ENCODE peak calls at places on chromosomes 1 and 21, in four cellular contexts. E, O, R and M are unnamed samples. For H3K4me1 and H3K9me1, the result is how much of the 10 kb centered on the place peaks cover.

GRCh38 chr1:233901495-233901894 is 3.0 kb upstream of the SLC35F3 start:
- DNase-seq in E (no peak), O (no peak), R (no peak), M (no peak)

GRCh38 chr1:143735764-143736461 is 235.9 kb downstream of the FAM72C start:
- DNase-seq in E (no peak), O (peak), R (no peak), M (no peak)

GRCh38 chr1:206792939-206793607 is 20.8 kb upstream of the IL10 start:
- DNase-seq in E (peak), O (no peak), R (no peak), M (no peak)

GRCh38 chr1:160373696-160374095 is 6.8 kb downstream of the NHLH1 start:
- DNase-seq in E (peak), O (no peak), R (no peak), M (no peak)

GRCh38 chr1:35930593-35931423 is at the start of gene AGO3:
- DNase-seq in E (peak), O (peak), R (peak), M (peak)

GRCh38 chr1:41939194-41939593 is 20.5 kb upstream of the HIVEP3 start:
- DNase-seq in E (no peak), O (no peak), R (no peak), M (no peak)

GRCh38 chr1:21297975-21298374 is 7.7 kb upstream of the ECE1 start:
- DNase-seq in E (no peak), O (no peak), R (no peak), M (no peak)

GRCh38 chr1:59714219-59714618 is 100.5 kb upstream of the HOOK1 start:
- DNase-seq in E (no peak), O (no peak), R (no peak), M (no peak)

GRCh38 chr1:224447251-224447650 is 12.7 kb upstream of the WDR26 start:
- DNase-seq in E (peak), O (peak), R (no peak), M (no peak)

GRCh38 chr1:198258491-198258890 is 101.7 kb downstream of the NEK7 start:
- DNase-seq in E (peak), O (no peak), R (no peak), M (no peak)

GRCh38 chr21:44829507-44830092 is 11.7 kb upstream of the SUMO3 start:
- DNase-seq in E (no peak), O (no peak), R (no peak), M (no peak)

GRCh38 chr1:198364471-198364870 is 176.0 kb downstream of the ATP6V1G3 start:
- DNase-seq in E (peak), O (no peak), R (no peak), M (no peak)

GRCh38 chr1:36365310-36365895 is 20.3 kb downstream of the STK40 start:
- DNase-seq in E (peak), O (no peak), R (no peak), M (no peak)

GRCh38 chr1:211577277-211577825 is 1.6 kb downstream of the SLC30A1 start:
- DNase-seq in E (peak), O (no peak), R (no peak), M (no peak)

GRCh38 chr1:23217421-23218115 is at the start of gene HTR1D:
- DNase-seq in E (no peak), O (no peak), R (no peak), M (no peak)

GRCh38 chr1:53133261-53134041 is 9.0 kb downstream of the SLC1A7 start:
- DNase-seq in E (no peak), O (no peak), R (no peak), M (no peak)

GRCh38 chr1:97849350-97850339 is 71.2 kb downstream of the DPYD start:
- DNase-seq in E (peak), O (peak), R (no peak), M (peak)

GRCh38 chr1:11072216-11072917 is 12.5 kb upstream of the SRM start:
- DNase-seq in E (no peak), O (no peak), R (no peak), M (no peak)

GRCh38 chr21:29985866-29986265 is 46.1 kb upstream of the GRIK1 start:
- DNase-seq in E (no peak), O (no peak), R (no peak), M (no peak)

GRCh38 chr1:112396668-112397025 is 633 bp downstream of the CTTNBP2NL start:
- DNase-seq in E (peak), O (peak), R (no peak), M (no peak)

GRCh38 chr1:226940806-226941067 is 643 bp downstream of the COQ8A start:
- DNase-seq in E (no peak), O (no peak), R (no peak), M (no peak)
- H3K4me1 ChIP-seq in E (under half), O (under half), R (half or more), M (under half)

DNA sequence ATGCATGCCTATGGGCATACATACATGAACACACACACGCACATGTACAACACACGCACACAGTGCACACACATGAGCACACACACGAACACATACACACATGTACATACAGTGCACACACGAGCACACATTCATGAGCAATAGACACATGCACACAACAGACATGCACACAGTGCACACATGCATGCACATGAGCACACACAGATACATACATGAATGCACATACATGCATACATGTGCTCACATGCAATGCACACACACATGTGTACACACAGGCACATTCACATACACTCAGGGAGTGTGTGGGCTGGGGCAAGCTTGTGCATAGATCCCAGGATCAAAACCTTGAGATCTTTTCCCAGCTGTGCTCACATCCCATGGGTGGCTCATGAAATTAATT is 18.9 kb downstream of the CRYAA start:
- DNase-seq in E (no peak), O (no peak), R (no peak), M (no peak)
- H3K9me1 ChIP-seq in E (under half), O (under half), R (under half), M (under half)

DNA sequence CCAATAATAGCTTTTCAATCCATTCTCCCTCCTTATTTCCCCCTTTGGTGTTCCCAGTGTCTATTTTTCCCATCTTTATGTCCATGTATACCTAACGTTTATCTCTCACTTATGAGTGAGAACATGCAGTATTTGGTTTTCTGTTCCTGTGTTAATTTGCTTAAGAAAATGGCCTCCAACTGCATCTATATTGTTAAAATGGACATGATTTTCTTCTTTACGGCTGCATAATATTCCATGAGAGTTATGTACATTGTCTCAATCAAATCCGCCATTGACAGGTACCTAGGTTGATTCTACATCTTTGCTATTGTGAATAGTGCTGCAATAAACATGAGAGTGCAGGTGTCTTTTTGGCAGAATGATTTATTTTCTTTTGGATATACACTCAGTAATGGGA is 126.7 kb downstream of the CTH start:
- DNase-seq in E (no peak), O (no peak), R (no peak), M (no peak)
- H3K4me1 ChIP-seq in E (under half), O (under half), R (under half), M (under half)

GRCh38 chr1:20105856-20106255 is 13.5 kb downstream of the PLA2G2D start:
- DNase-seq in E (no peak), O (no peak), R (no peak), M (no peak)

GRCh38 chr1:20107767-20108166 is 11.6 kb downstream of the PLA2G2D start:
- DNase-seq in E (no peak), O (no peak), R (no peak), M (no peak)

GRCh38 chr1:20109223-20109856 is 10.0 kb downstream of the PLA2G2D start:
- DNase-seq in E (no peak), O (no peak), R (peak), M (peak)

GRCh38 chr1:20108724-20109123 is 10.6 kb downstream of the PLA2G2D start:
- DNase-seq in E (no peak), O (no peak), R (no peak), M (no peak)

DNA sequence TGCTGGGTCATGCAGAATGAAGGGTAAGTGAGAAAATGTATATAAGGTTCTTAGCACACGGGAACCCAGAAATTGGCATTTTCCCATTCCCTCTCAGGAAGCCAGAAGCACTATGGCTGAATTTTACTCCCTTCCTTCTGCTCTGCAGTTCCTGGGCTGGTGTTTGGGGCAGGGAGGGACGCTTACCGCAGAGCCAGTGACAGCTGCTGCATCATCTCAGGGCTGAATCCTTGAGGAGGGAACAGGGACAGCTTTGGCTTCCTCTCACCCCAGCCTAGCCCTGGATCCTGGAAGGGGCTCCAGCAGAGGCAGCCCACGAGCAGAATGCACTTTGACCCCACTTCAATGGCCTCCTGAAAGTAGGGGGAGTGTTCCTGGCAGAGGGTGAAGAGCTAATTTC is 12.0 kb downstream of the PLA2G2D start:
- DNase-seq in E (no peak), O (no peak), R (no peak), M (no peak)
- H3K9me1 ChIP-seq in E (under half), O (under half), R (under half), M (under half)